ENCODE peak calls at places on chromosomes 4 and X, in five cellular contexts. Y is K562, T is GM12878, E is A549, J is SK-N-SH. D is an unnamed sample.

GRCh38 chr4:28690890-28691289 is 1830.2 kb downstream of the STIM2 start:
- DNase-seq in Y (no peak), T (no peak), E (no peak), J (no peak), D (no peak)

GRCh38 chrX:68146054-68146453 is 287.2 kb downstream of the OPHN1 start:
- DNase-seq in T (no peak), Y (no peak), J (peak; percentile 12), E (peak; percentile 1), D (peak; percentile 62)

GRCh38 chrX:50787099-50787498 is 26.9 kb downstream of the SHROOM4 start:
- DNase-seq in E (no peak), T (no peak), J (no peak), Y (no peak), D (no peak)

GRCh38 chr4:122700178-122700725 is 32.3 kb upstream of the BBS12 start:
- DNase-seq in E (no peak), T (no peak), Y (peak; percentile 57), J (peak; percentile 12), D (peak; percentile 65)

GRCh38 chr4:140099993-140100392 is 54.0 kb downstream of the MAML3 start:
- DNase-seq in Y (no peak), J (peak; percentile 59), E (no peak), T (no peak), D (peak; percentile 28)

GRCh38 chr4:173647902-173648301 is 117.9 kb upstream of the HAND2 start:
- DNase-seq in T (no peak), J (peak; percentile 71), E (no peak), Y (no peak), D (no peak)

GRCh38 chrX:129980540-129981206 is 1.8 kb upstream of the BCORL1 start:
- DNase-seq in T (no peak), J (peak; percentile 82), E (no peak), Y (no peak), D (no peak)

GRCh38 chr4:11635336-11635735 is 206.6 kb upstream of the HS3ST1 start:
- DNase-seq in J (no peak), Y (no peak), E (no peak), T (no peak), D (peak; percentile 86)

GRCh38 chrX:13899607-13900006 is 82.7 kb upstream of the GPM6B start:
- DNase-seq in J (no peak), T (no peak), E (no peak), Y (no peak), D (peak; percentile 97)

GRCh38 chrX:13717697-13718483 is 16.5 kb downstream of the TRAPPC2 start:
- DNase-seq in E (no peak), Y (no peak), J (no peak), T (no peak), D (peak; percentile 53)

GRCh38 chr4:7187297-7187592 is 5.1 kb upstream of the SORCS2 start:
- DNase-seq in J (no peak), T (no peak), E (no peak), Y (no peak), D (no peak)

GRCh38 chrX:51802917-51803688 is 59.9 kb downstream of the GSPT2 start:
- DNase-seq in E (peak; percentile 9), T (peak; percentile 15), J (peak; percentile 53), Y (peak; percentile 25), D (peak; percentile 67)

GRCh38 chrX:9420513-9420912 is 44.3 kb upstream of the TBL1X start:
- DNase-seq in J (no peak), T (no peak), Y (no peak), E (no peak), D (peak; percentile 15)

GRCh38 chr4:15410750-15411149 is 17.1 kb upstream of the C1QTNF7 start:
- DNase-seq in Y (no peak), J (peak; percentile 23), E (no peak), T (no peak), D (no peak)

GRCh38 chr4:186942745-186943606 is 219.3 kb upstream of the FAT1 start:
- DNase-seq in E (no peak), Y (no peak), J (peak; percentile 33), T (no peak), D (peak; percentile 73)

GRCh38 chr4:2832309-2832980 is 11.2 kb upstream of the ADD1 start:
- DNase-seq in J (peak; percentile 17), E (no peak), T (no peak), Y (no peak), D (no peak)

GRCh38 chrX:57227691-57228090 is 58.8 kb upstream of the FAAH2 start:
- DNase-seq in Y (no peak), T (no peak), E (no peak), J (no peak), D (no peak)

GRCh38 chr4:106659386-106659785 is 290.8 kb upstream of the GIMD1 start:
- DNase-seq in E (no peak), J (no peak), T (no peak), Y (no peak), D (no peak)

GRCh38 chr4:88320780-88321373 is 36.5 kb upstream of the PPM1K start:
- DNase-seq in E (no peak), Y (no peak), T (peak; percentile 83), J (no peak), D (no peak)

GRCh38 chr4:10582059-10582686 is 102.4 kb downstream of the CLNK start:
- DNase-seq in J (peak; percentile 27), E (peak; percentile 8), T (no peak), Y (peak; percentile 60), D (peak; percentile 69)

GRCh38 chr4:37737456-37737855 is 51.3 kb upstream of the RELL1 start:
- DNase-seq in Y (no peak), E (no peak), T (no peak), J (no peak), D (peak; percentile 69)
- TF ChIP-seq RCOR1 in Y (no peak), E (no peak), T (no peak), J (no peak), D (no peak)

DNA sequence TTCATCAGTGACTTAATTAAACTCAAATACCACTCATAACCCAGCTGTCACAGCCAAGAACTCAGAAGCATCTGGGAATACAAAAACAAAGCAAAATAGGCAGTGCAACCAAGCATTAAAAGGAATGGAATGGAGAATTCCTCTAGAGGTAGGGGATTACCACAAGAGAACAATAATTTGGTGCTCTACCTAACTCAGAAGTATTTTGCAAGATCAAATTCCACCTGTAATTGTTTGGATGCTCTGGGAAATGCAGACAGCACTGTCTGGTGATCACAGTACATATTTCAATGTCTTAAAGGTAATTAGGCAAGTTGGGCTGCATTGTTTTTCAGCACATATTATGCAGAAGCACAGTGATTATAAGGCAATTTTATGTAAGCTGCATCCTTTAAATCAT is 547.5 kb downstream of the TRAM1L1 start:
- DNase-seq in T (no peak), Y (no peak), E (no peak), J (no peak), D (no peak)
- TF ChIP-seq SMC3 in T (no peak), Y (no peak), E (no peak), J (no peak), D (no peak)

DNA sequence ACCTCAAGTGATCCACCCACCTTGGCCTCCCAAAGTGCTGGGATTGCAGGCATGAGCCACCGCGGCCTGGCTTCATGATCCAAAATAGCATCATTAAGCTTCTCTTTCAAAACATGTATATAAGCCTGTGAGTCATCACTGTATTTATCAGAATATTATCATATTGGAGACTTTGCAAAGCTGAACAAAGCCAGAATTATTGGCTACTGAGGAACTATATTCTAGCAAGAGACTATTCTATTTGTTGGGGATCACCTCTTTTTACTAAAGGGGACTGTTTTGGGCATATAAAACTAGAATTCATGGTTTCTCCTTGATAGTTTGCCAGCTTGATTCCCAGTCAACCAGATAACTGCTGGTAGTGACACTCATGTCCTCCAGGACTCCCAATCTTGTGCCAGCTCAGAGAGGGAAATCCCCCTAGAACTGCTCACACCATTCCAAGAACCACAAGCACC is 40.1 kb downstream of the TET2 start:
- DNase-seq in J (no peak), Y (no peak), E (no peak), T (no peak), D (peak; percentile 78)
- TF ChIP-seq RCOR1 in J (no peak), Y (no peak), E (no peak), T (no peak), D (peak; percentile 26)

DNA sequence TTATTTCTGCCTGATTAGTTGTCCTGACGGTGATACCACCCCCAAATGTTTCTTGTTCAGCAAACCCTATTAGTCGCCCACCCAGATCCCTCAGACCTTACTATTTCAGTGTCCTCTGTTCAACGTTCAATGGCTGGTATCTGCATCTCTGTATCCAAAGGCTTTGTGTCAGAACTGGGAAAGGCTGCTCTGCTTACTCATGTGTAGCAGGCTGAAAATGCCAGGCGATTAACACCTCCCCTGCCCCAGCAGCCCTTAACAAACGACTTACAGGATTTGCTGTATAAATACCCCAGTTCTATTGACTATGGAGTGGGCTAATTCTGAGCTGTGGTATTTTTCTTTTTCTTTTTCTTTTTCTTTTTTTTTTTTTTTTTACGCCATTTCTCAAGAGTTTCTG is 415.0 kb downstream of the ZNF674 start:
- DNase-seq in Y (no peak), J (no peak), E (no peak), T (no peak), D (no peak)
- TF ChIP-seq SMC3 in Y (no peak), J (no peak), E (no peak), T (no peak), D (no peak)

GRCh38 chr4:67545199-67545995 is at the start of gene CENPC:
- DNase-seq in E (peak; percentile 74), J (peak; percentile 91), T (peak; percentile 91), Y (peak; percentile 93), D (peak; percentile 97)

GRCh38 chr4:67550491-67551256 is 5.4 kb upstream of the CENPC start:
- DNase-seq in J (no peak), T (no peak), Y (no peak), E (no peak), D (no peak)

GRCh38 chr4:67549123-67549522 is 3.8 kb upstream of the CENPC start:
- DNase-seq in T (no peak), E (no peak), J (peak; percentile 21), Y (no peak), D (no peak)

GRCh38 chr4:67545996-67546356 is 673 bp upstream of the CENPC start:
- DNase-seq in J (peak; percentile 11), Y (no peak), T (no peak), E (no peak), D (no peak)

DNA sequence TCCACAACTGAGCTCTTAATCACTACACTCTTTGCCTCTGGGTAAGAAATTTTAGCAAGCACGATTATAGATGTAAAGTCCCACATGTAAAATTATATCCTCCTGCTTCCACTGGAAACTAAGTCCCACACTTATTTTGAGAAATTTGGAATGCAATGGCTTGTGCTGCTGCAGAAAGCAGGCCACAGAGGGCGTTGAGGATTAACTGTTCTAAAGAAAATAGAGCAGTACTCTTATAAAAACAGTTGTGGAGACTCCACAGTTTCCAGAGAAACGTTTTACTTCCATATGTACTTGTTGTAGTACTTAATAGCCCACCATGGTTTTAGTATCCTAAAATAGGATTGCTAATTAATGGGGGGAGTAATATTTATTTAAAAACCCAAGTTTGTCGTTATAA is 1.7 kb upstream of the CENPC start:
- DNase-seq in Y (no peak), J (no peak), T (no peak), E (no peak), D (no peak)
- TF ChIP-seq RCOR1 in Y (no peak), J (no peak), T (no peak), E (no peak), D (no peak)

D was measured in IMR-90.